ENCODE peak calls at places on chromosomes 13 and 19, in four cellular contexts. One of them, this sample, is unnamed.

GRCh38 chr19:14339741-14340140 is 41.5 kb upstream of the ADGRE5 start:
- DNase-seq in adrenal gland: no peak
- DNase-seq in substantia nigra: no peak
- DNase-seq in CD4-positive, CD25-positive, alpha-beta regulatory T cell: no peak
- DNase-seq in this sample: no peak

GRCh38 chr13:111854403-111854802 is 212.5 kb upstream of the SOX1 start:
- DNase-seq in adrenal gland: no peak
- DNase-seq in substantia nigra: no peak
- DNase-seq in CD4-positive, CD25-positive, alpha-beta regulatory T cell: no peak
- DNase-seq in this sample: no peak

GRCh38 chr13:102017248-102017647 is 384.6 kb downstream of the FGF14 start:
- DNase-seq in adrenal gland: no peak
- DNase-seq in substantia nigra: no peak
- DNase-seq in CD4-positive, CD25-positive, alpha-beta regulatory T cell: no peak
- DNase-seq in this sample: no peak

GRCh38 chr13:107927557-107927956 is 287.8 kb downstream of the LIG4 start:
- DNase-seq in adrenal gland: no peak
- DNase-seq in substantia nigra: no peak
- DNase-seq in CD4-positive, CD25-positive, alpha-beta regulatory T cell: no peak
- DNase-seq in this sample: no peak

GRCh38 chr13:27450921-27451461 is 627 bp upstream of the MTIF3 start:
- DNase-seq in adrenal gland: peak; percentile 34
- DNase-seq in substantia nigra: no peak
- DNase-seq in CD4-positive, CD25-positive, alpha-beta regulatory T cell: peak; percentile 22
- DNase-seq in this sample: no peak

GRCh38 chr19:46909356-46909755 is 48.6 kb downstream of the ARHGAP35 start:
- DNase-seq in adrenal gland: no peak
- DNase-seq in substantia nigra: no peak
- DNase-seq in CD4-positive, CD25-positive, alpha-beta regulatory T cell: no peak
- DNase-seq in this sample: no peak

GRCh38 chr13:75762066-75762937 is 126.2 kb downstream of the LMO7 start:
- DNase-seq in adrenal gland: no peak
- DNase-seq in substantia nigra: no peak
- DNase-seq in CD4-positive, CD25-positive, alpha-beta regulatory T cell: peak; percentile 57
- DNase-seq in this sample: no peak

GRCh38 chr13:98033277-98034247 is 80.1 kb downstream of the IPO5 start:
- DNase-seq in adrenal gland: peak; percentile 35
- DNase-seq in substantia nigra: no peak
- DNase-seq in CD4-positive, CD25-positive, alpha-beta regulatory T cell: no peak
- DNase-seq in this sample: peak; percentile 11

GRCh38 chr13:110287031-110287828 is 19.7 kb downstream of the COL4A1 start:
- DNase-seq in adrenal gland: no peak
- DNase-seq in substantia nigra: no peak
- DNase-seq in CD4-positive, CD25-positive, alpha-beta regulatory T cell: no peak
- DNase-seq in this sample: no peak

GRCh38 chr13:91313103-91313502 is 34.4 kb upstream of the MIR17HG start:
- DNase-seq in adrenal gland: no peak
- DNase-seq in substantia nigra: no peak
- DNase-seq in CD4-positive, CD25-positive, alpha-beta regulatory T cell: peak; percentile 28
- DNase-seq in this sample: peak; percentile 57

GRCh38 chr13:101691326-101691725 is 238.9 kb downstream of the ITGBL1 start:
- DNase-seq in adrenal gland: no peak
- DNase-seq in substantia nigra: no peak
- DNase-seq in CD4-positive, CD25-positive, alpha-beta regulatory T cell: no peak
- DNase-seq in this sample: no peak

GRCh38 chr13:110570886-110571285 is 9.4 kb upstream of the RAB20 start:
- DNase-seq in adrenal gland: no peak
- DNase-seq in substantia nigra: no peak
- DNase-seq in CD4-positive, CD25-positive, alpha-beta regulatory T cell: no peak
- DNase-seq in this sample: no peak

GRCh38 chr19:52687658-52688057 is 47.2 kb downstream of the ZNF611 start:
- DNase-seq in adrenal gland: no peak
- DNase-seq in substantia nigra: no peak
- DNase-seq in CD4-positive, CD25-positive, alpha-beta regulatory T cell: no peak
- DNase-seq in this sample: no peak

GRCh38 chr19:51777570-51778460 is 16.8 kb downstream of the FPR2 start:
- DNase-seq in adrenal gland: peak; percentile 73
- DNase-seq in substantia nigra: peak; percentile 6
- DNase-seq in CD4-positive, CD25-positive, alpha-beta regulatory T cell: peak; percentile 34
- DNase-seq in this sample: peak; percentile 87

GRCh38 chr13:40341501-40341900 is 324.9 kb downstream of the FOXO1 start:
- DNase-seq in adrenal gland: no peak
- DNase-seq in substantia nigra: no peak
- DNase-seq in CD4-positive, CD25-positive, alpha-beta regulatory T cell: no peak
- DNase-seq in this sample: no peak

GRCh38 chr13:71661921-71662320 is 205.1 kb downstream of the DACH1 start:
- DNase-seq in adrenal gland: no peak
- DNase-seq in substantia nigra: no peak
- DNase-seq in CD4-positive, CD25-positive, alpha-beta regulatory T cell: no peak
- DNase-seq in this sample: no peak

GRCh38 chr19:56838930-56839664 is 1.4 kb downstream of the PEG3 start:
- DNase-seq in adrenal gland: peak; percentile 99
- DNase-seq in substantia nigra: peak; percentile 97
- DNase-seq in CD4-positive, CD25-positive, alpha-beta regulatory T cell: peak; percentile 19
- DNase-seq in this sample: peak; percentile 99

GRCh38 chr19:33462112-33462726 is 59.4 kb downstream of the PEPD start:
- DNase-seq in adrenal gland: no peak
- DNase-seq in substantia nigra: no peak
- DNase-seq in CD4-positive, CD25-positive, alpha-beta regulatory T cell: no peak
- DNase-seq in this sample: no peak